ENCODE peak calls at places on chromosomes 1 and 21, in four cellular contexts. D, F, G and O are unnamed samples.

GRCh38 chr1:93079685-93080141 is 630 bp downstream of the MTF2 start:
- DNase-seq in F (no peak), D (no peak), G (peak; percentile 35), O (peak; percentile 49)

GRCh38 chr1:200368556-200368955 is 41.3 kb downstream of the ZNF281 start:
- DNase-seq in F (no peak), D (no peak), G (no peak), O (no peak)

GRCh38 chr1:152328801-152329391 is 3.9 kb upstream of the FLG start:
- DNase-seq in D (no peak), G (no peak), F (no peak), O (no peak)

GRCh38 chr1:111556318-111557037 is 53.0 kb upstream of the ADORA3 start:
- DNase-seq in F (no peak), D (no peak), G (no peak), O (no peak)

GRCh38 chr1:61839702-61840101 is 97.4 kb downstream of the PATJ start:
- DNase-seq in F (peak; percentile 80), D (peak; percentile 18), G (peak; percentile 51), O (no peak)

GRCh38 chr1:236303675-236304074 is 21.9 kb upstream of the ERO1B start:
- DNase-seq in G (no peak), D (no peak), F (no peak), O (peak; percentile 36)

GRCh38 chr1:108877858-108878257 is 1.1 kb downstream of the GPSM2 start:
- DNase-seq in F (no peak), D (peak; percentile 11), G (peak; percentile 42), O (no peak)

GRCh38 chr1:71193153-71193552 is 112.3 kb upstream of the ZRANB2 start:
- DNase-seq in G (no peak), F (peak; percentile 14), D (no peak), O (no peak)

GRCh38 chr1:5225687-5226389 is 571.4 kb downstream of the AJAP1 start:
- DNase-seq in D (no peak), F (no peak), G (no peak), O (peak; percentile 69)

GRCh38 chr1:54465351-54465811 is 59.2 kb upstream of the SSBP3 start:
- DNase-seq in D (no peak), G (no peak), F (no peak), O (no peak)

GRCh38 chr1:18077657-18078215 is 29.9 kb upstream of the IGSF21 start:
- DNase-seq in D (no peak), F (no peak), G (no peak), O (no peak)

GRCh38 chr1:54118704-54119103 is 34.1 kb downstream of the CDCP2 start:
- DNase-seq in D (no peak), F (peak; percentile 90), G (peak; percentile 68), O (no peak)

GRCh38 chr1:39115271-39116110 is 89.0 kb upstream of the MACF1 start:
- DNase-seq in G (peak; percentile 58), D (no peak), F (peak; percentile 88), O (no peak)

GRCh38 chr1:12047120-12047876 is 15.8 kb upstream of the TNFRSF8 start:
- DNase-seq in G (no peak), D (no peak), F (peak; percentile 43), O (no peak)

GRCh38 chr1:234610582-234611152 is 689 bp upstream of the IRF2BP2 start:
- DNase-seq in G (peak; percentile 94), F (peak; percentile 95), D (peak; percentile 92), O (peak; percentile 90)

GRCh38 chr1:6526316-6526715 is 28.0 kb downstream of the NOL9 start:
- DNase-seq in D (no peak), G (no peak), F (no peak), O (no peak)

GRCh38 chr1:161044908-161045748 is 649 bp downstream of the USF1 start:
- DNase-seq in G (peak; percentile 83), D (peak; percentile 71), F (peak; percentile 58), O (peak; percentile 72)

GRCh38 chr1:238589843-238590435 is 699.2 kb upstream of the ZP4 start:
- DNase-seq in G (no peak), F (peak; percentile 57), D (peak; percentile 55), O (no peak)

GRCh38 chr21:43726686-43727570 is 8.0 kb downstream of the PDXK start:
- DNase-seq in D (peak; percentile 51), F (no peak), G (no peak), O (no peak)

GRCh38 chr1:54265661-54266060 is 65.7 kb downstream of the MRPL37 start:
- DNase-seq in G (no peak), D (no peak), F (no peak), O (no peak)

GRCh38 chr1:53075206-53075605 is 13.2 kb downstream of the PODN start:
- DNase-seq in F (no peak), G (no peak), D (no peak), O (no peak)

GRCh38 chr1:97144527-97144926 is 422.9 kb downstream of the PTBP2 start:
- DNase-seq in F (peak; percentile 85), G (peak; percentile 39), D (no peak), O (no peak)

GRCh38 chr1:247288341-247288740 is 32.5 kb downstream of the VN1R5 start:
- DNase-seq in G (no peak), F (no peak), D (no peak), O (no peak)

GRCh38 chr1:111658622-111659021 is 39.0 kb downstream of the RAP1A start:
- DNase-seq in F (no peak), G (no peak), D (no peak), O (no peak)

GRCh38 chr1:154567386-154568164 is at the start of gene CHRNB2:
- DNase-seq in D (peak; percentile 84), F (no peak), G (peak; percentile 48), O (peak; percentile 96)

GRCh38 chr21:16370176-16370575 is 640.4 kb downstream of the USP25 start:
- DNase-seq in G (no peak), D (no peak), F (no peak), O (no peak)

DNA sequence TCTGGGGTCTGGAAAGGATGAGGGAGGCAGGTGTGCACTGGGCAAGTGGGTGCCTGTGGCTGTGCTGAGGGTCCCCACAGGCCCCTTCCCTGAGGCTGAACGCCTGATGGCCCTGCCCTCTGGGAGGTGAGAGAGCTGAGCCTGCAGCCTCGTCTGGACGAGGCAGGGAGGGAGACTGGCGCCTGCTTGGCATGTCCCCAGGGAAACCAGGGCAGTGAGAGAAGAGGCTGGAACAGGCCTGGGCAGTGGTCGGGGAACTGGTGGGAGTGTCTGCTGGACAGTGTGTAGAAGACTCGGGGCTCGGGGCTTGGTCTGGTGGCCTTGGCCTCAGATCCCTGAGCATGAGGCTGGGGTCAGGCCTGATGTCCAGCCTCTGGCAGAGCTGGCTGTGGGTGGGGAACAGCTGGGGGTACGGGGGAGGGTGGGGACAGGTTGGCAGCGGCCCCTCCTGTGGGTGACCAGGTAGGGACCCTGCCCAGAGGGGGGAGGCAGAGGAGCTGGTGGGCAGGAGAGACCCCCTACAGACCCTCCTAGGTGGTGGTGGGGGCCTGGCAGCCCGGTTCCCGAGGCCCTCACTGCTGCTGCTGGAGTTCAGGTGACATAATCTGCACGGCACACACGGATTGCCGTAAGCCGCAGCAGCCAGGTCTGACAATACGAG is 30.8 kb upstream of the PLCH2 start:
- DNase-seq in F (no peak), G (no peak), D (no peak), O (no peak)
- H3K4me2 ChIP-seq in F (no peak overlapping the region), G (no peak overlapping the region), D (no peak overlapping the region), O (no peak overlapping the region)

GRCh38 chr1:223833948-223834347 is 11.8 kb downstream of the TP53BP2 start:
- DNase-seq in G (no peak), F (no peak), D (no peak), O (no peak)
- H3K4me1 ChIP-seq in G (peaks cover 15% of the 10 kb centered on the region), F (peaks cover 31% of the 10 kb centered on the region), D (peaks cover 15% of the 10 kb centered on the region), O (peaks cover 13% of the 10 kb centered on the region)

DNA sequence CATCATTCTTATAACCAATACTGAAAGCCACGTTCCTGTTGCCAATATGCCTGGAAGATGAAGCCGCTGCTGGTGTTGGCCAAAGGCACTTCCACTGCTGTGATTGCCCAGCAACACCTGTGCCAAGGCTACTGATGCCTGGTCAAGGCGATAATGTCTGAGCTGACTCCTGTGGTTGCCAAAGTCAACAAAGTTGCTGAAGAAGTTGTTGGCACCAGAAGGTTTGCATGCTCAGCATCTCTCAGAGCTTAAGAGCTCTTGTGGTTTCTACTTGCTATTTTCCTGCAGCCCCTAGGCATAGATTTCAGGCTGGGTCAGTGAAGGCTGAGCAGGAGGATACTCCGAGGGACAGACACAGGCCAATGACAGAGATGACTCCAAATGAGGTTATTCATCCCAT is 63.4 kb upstream of the RAB3GAP2 start:
- DNase-seq in D (no peak), F (no peak), G (no peak), O (no peak)
- H3K4ac ChIP-seq in D (no peak overlapping the region), F (no peak overlapping the region), G (no peak overlapping the region), O (no peak overlapping the region)

GRCh38 chr21:33236799-33237198 is 7.1 kb downstream of the IFNAR2 start:
- DNase-seq in D (no peak), F (no peak), G (no peak), O (no peak)

GRCh38 chr21:33238565-33239255 is 9.0 kb downstream of the IFNAR2 start:
- DNase-seq in F (no peak), D (no peak), G (no peak), O (no peak)

GRCh38 chr21:33236013-33236686 is 6.4 kb downstream of the IFNAR2 start:
- DNase-seq in G (no peak), F (no peak), D (no peak), O (no peak)

GRCh38 chr21:33238146-33238545 is 8.4 kb downstream of the IFNAR2 start:
- DNase-seq in G (no peak), D (no peak), F (no peak), O (no peak)

GRCh38 chr21:33237446-33237845 is 7.7 kb downstream of the IFNAR2 start:
- DNase-seq in F (no peak), G (no peak), D (peak; percentile 29), O (no peak)
- H3K4me2 ChIP-seq in F (no peak overlapping the region), G (no peak overlapping the region), D (no peak overlapping the region), O (no peak overlapping the region)

GRCh38 chr21:29340228-29340627 is 41.5 kb downstream of the BACH1 start:
- DNase-seq in F (peak; percentile 55), G (no peak), D (no peak), O (no peak)
- H3K4me1 ChIP-seq in F (peaks cover 26% of the 10 kb centered on the region), G (peaks cover 6% of the 10 kb centered on the region), D (peaks cover 6% of the 10 kb centered on the region), O (no peaks in the 10 kb centered on the region)

GRCh38 chr1:243316366-243316989 is 60.6 kb downstream of the SDCCAG8 start:
- DNase-seq in G (no peak), F (no peak), D (no peak), O (peak; percentile 47)
- H3K4ac ChIP-seq in G (no peak overlapping the region), F (no peak overlapping the region), D (no peak overlapping the region), O (no peak overlapping the region)

DNA sequence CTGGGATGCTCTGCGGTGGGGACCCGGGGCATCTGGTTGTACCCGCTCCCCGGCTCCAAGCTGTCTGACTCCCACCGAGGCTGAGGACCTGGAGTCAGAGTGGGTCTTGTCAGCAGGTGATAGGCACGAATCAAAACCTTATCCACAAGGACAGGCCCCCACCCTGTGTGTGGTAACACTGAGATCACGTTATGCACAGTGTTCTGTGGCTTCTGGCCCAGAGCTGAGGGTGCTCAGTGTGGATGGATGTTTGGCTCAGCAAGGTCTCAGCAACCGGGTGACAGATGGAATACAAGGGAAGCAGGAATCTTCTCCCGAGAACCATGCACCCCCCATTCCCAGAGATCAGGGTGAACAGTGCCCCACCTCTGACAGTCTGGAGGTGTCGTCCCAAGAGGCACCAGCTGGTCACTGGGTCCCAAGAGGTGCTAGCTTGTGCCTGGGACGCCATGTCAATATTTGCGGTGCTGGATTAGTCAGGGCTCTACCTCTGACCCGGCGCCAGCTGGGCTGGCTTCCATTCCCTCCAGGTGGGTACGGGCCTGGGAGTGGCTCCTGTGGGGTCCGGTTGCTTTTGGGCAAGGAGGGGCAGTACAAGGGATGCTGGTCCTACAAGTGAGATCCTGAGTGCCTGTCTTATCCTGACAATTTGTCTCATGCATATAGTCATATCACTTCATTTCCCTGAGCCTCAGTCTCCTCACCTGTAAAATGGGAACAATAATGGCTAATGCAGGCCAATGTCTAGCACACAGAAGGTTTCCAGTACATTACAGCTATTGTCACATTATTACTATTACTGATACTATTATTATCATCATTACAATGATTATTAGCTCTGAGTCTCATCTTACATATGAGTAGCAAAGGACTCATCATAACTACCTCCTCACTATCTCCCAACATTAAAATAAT is 955 bp downstream of the CAPN9 start:
- DNase-seq in G (no peak), F (no peak), D (no peak), O (no peak)
- H3K4me2 ChIP-seq in G (no peak overlapping the region), F (no peak overlapping the region), D (no peak overlapping the region), O (no peak overlapping the region)